ENCODE peak calls at places on chromosomes 5 and 9, in nine cellular contexts. One of them, this sample, is unnamed.

GRCh38 chr9:14563902-14564578 is 129.2 kb downstream of the ZDHHC21 start:
- DNase-seq in lower leg skin: no peak
- DNase-seq in WTC11: no peak
- DNase-seq in GM12864: no peak
- DNase-seq in thoracic aorta: no peak
- DNase-seq in MM.1S: no peak
- DNase-seq in upper lobe of right lung: no peak
- DNase-seq in AG10803: no peak
- DNase-seq in GM23338: no peak
- DNase-seq in this sample: no peak

GRCh38 chr9:108565651-108566378 is 290.0 kb downstream of the ACTL7B start:
- DNase-seq in lower leg skin: no peak
- DNase-seq in WTC11: peak; percentile 31
- DNase-seq in GM12864: peak; percentile 27
- DNase-seq in thoracic aorta: no peak
- DNase-seq in MM.1S: peak; percentile 65
- DNase-seq in upper lobe of right lung: no peak
- DNase-seq in AG10803: peak; percentile 90
- DNase-seq in GM23338: peak; percentile 94
- DNase-seq in this sample: peak; percentile 49

GRCh38 chr9:108562176-108562575 is 293.6 kb downstream of the ACTL7B start:
- DNase-seq in lower leg skin: peak; percentile 83
- DNase-seq in WTC11: no peak
- DNase-seq in GM12864: no peak
- DNase-seq in thoracic aorta: no peak
- DNase-seq in MM.1S: no peak
- DNase-seq in upper lobe of right lung: no peak
- DNase-seq in AG10803: no peak
- DNase-seq in GM23338: no peak
- DNase-seq in this sample: no peak

GRCh38 chr9:93579711-93580516 is 3.5 kb downstream of the PHF2 start:
- DNase-seq in lower leg skin: peak; percentile 82
- DNase-seq in WTC11: no peak
- DNase-seq in GM12864: no peak
- DNase-seq in thoracic aorta: no peak
- DNase-seq in MM.1S: no peak
- DNase-seq in upper lobe of right lung: peak; percentile 58
- DNase-seq in AG10803: no peak
- DNase-seq in GM23338: no peak
- DNase-seq in this sample: no peak

GRCh38 chr5:101271945-101272344 is 368.9 kb upstream of the ST8SIA4 start:
- DNase-seq in lower leg skin: no peak
- DNase-seq in WTC11: no peak
- DNase-seq in GM12864: no peak
- DNase-seq in thoracic aorta: no peak
- DNase-seq in MM.1S: no peak
- DNase-seq in upper lobe of right lung: no peak
- DNase-seq in AG10803: no peak
- DNase-seq in GM23338: no peak
- DNase-seq in this sample: no peak

GRCh38 chr5:125750538-125751186 is 672.5 kb upstream of the GRAMD2B start:
- DNase-seq in lower leg skin: no peak
- DNase-seq in WTC11: no peak
- DNase-seq in GM12864: no peak
- DNase-seq in thoracic aorta: no peak
- DNase-seq in MM.1S: no peak
- DNase-seq in upper lobe of right lung: no peak
- DNase-seq in AG10803: no peak
- DNase-seq in GM23338: no peak
- DNase-seq in this sample: no peak

GRCh38 chr5:125440905-125441304 is 694.5 kb upstream of the ZNF608 start:
- DNase-seq in lower leg skin: no peak
- DNase-seq in WTC11: no peak
- DNase-seq in GM12864: no peak
- DNase-seq in thoracic aorta: no peak
- DNase-seq in MM.1S: peak; percentile 53
- DNase-seq in upper lobe of right lung: no peak
- DNase-seq in AG10803: no peak
- DNase-seq in GM23338: no peak
- DNase-seq in this sample: no peak

GRCh38 chr5:131977212-131977604 is 31.7 kb upstream of the MEIKIN start:
- DNase-seq in lower leg skin: peak; percentile 25
- DNase-seq in WTC11: no peak
- DNase-seq in GM12864: no peak
- DNase-seq in thoracic aorta: no peak
- DNase-seq in MM.1S: no peak
- DNase-seq in upper lobe of right lung: peak; percentile 40
- DNase-seq in AG10803: no peak
- DNase-seq in GM23338: no peak
- DNase-seq in this sample: no peak

GRCh38 chr9:131951905-131952304 is 127.8 kb downstream of the MED27 start:
- DNase-seq in lower leg skin: no peak
- DNase-seq in WTC11: no peak
- DNase-seq in GM12864: no peak
- DNase-seq in thoracic aorta: peak; percentile 20
- DNase-seq in MM.1S: no peak
- DNase-seq in upper lobe of right lung: no peak
- DNase-seq in AG10803: peak; percentile 64
- DNase-seq in GM23338: no peak
- DNase-seq in this sample: no peak

GRCh38 chr9:131959056-131959455 is 120.6 kb downstream of the MED27 start:
- DNase-seq in lower leg skin: no peak
- DNase-seq in WTC11: no peak
- DNase-seq in GM12864: no peak
- DNase-seq in thoracic aorta: no peak
- DNase-seq in MM.1S: no peak
- DNase-seq in upper lobe of right lung: no peak
- DNase-seq in AG10803: no peak
- DNase-seq in GM23338: no peak
- DNase-seq in this sample: no peak

GRCh38 chr9:131951155-131951554 is 128.5 kb downstream of the MED27 start:
- DNase-seq in lower leg skin: no peak
- DNase-seq in WTC11: no peak
- DNase-seq in GM12864: no peak
- DNase-seq in thoracic aorta: no peak
- DNase-seq in MM.1S: no peak
- DNase-seq in upper lobe of right lung: no peak
- DNase-seq in AG10803: no peak
- DNase-seq in GM23338: no peak
- DNase-seq in this sample: no peak

GRCh38 chr9:131950487-131950886 is 129.2 kb downstream of the MED27 start:
- DNase-seq in lower leg skin: no peak
- DNase-seq in WTC11: no peak
- DNase-seq in GM12864: peak; percentile 4
- DNase-seq in thoracic aorta: no peak
- DNase-seq in MM.1S: no peak
- DNase-seq in upper lobe of right lung: no peak
- DNase-seq in AG10803: no peak
- DNase-seq in GM23338: no peak
- DNase-seq in this sample: no peak

DNA sequence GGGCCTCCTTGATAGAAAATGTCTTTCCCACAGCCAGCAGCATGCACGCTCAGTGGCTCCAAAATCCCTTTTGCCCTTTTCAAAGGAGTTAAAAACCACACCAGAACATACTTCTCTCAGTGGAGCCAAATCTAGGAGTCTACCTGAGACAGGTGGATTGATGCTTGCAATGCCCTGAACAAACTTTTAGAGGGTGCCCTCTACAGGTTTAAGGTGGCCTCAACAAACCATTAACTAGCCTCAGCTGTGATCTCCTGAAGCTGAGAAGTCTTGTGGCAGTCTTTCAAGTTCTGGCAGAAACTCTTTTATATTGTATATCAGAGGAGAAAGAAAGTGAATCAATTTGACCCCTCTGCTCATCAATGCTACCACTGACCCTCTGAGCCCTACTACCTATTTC is 125.4 kb downstream of the MED27 start:
- DNase-seq in lower leg skin: no peak
- DNase-seq in WTC11: no peak
- DNase-seq in GM12864: no peak
- DNase-seq in thoracic aorta: no peak
- DNase-seq in MM.1S: peak; percentile 30
- DNase-seq in upper lobe of right lung: no peak
- DNase-seq in AG10803: no peak
- DNase-seq in GM23338: peak; percentile 71
- DNase-seq in this sample: peak; percentile 30
- TF ChIP-seq CTCF in lower leg skin: no peak
- TF ChIP-seq CTCF in WTC11: no peak
- TF ChIP-seq CTCF in GM12864: peak; percentile 47
- TF ChIP-seq CTCF in thoracic aorta: no peak
- TF ChIP-seq CTCF in MM.1S: peak; percentile 52
- TF ChIP-seq CTCF in upper lobe of right lung: no peak
- TF ChIP-seq CTCF in AG10803: no peak
- TF ChIP-seq CTCF in GM23338: peak; percentile 69
- TF ChIP-seq CTCF in this sample: peak; percentile 45

GRCh38 chr9:121730188-121730587 is 78.8 kb downstream of the DAB2IP start:
- DNase-seq in lower leg skin: no peak
- DNase-seq in WTC11: no peak
- DNase-seq in GM12864: no peak
- DNase-seq in thoracic aorta: no peak
- DNase-seq in MM.1S: no peak
- DNase-seq in upper lobe of right lung: no peak
- DNase-seq in AG10803: no peak
- DNase-seq in GM23338: no peak
- DNase-seq in this sample: no peak

GRCh38 chr9:121731919-121732318 is 80.5 kb downstream of the DAB2IP start:
- DNase-seq in lower leg skin: no peak
- DNase-seq in WTC11: no peak
- DNase-seq in GM12864: no peak
- DNase-seq in thoracic aorta: no peak
- DNase-seq in MM.1S: no peak
- DNase-seq in upper lobe of right lung: no peak
- DNase-seq in AG10803: no peak
- DNase-seq in GM23338: no peak
- DNase-seq in this sample: no peak

GRCh38 chr9:121731090-121731489 is 79.7 kb downstream of the DAB2IP start:
- DNase-seq in lower leg skin: no peak
- DNase-seq in WTC11: no peak
- DNase-seq in GM12864: no peak
- DNase-seq in thoracic aorta: no peak
- DNase-seq in MM.1S: no peak
- DNase-seq in upper lobe of right lung: no peak
- DNase-seq in AG10803: no peak
- DNase-seq in GM23338: no peak
- DNase-seq in this sample: no peak

GRCh38 chr9:121728916-121729315 is 77.5 kb downstream of the DAB2IP start:
- DNase-seq in lower leg skin: no peak
- DNase-seq in WTC11: no peak
- DNase-seq in GM12864: no peak
- DNase-seq in thoracic aorta: no peak
- DNase-seq in MM.1S: no peak
- DNase-seq in upper lobe of right lung: no peak
- DNase-seq in AG10803: no peak
- DNase-seq in GM23338: no peak
- DNase-seq in this sample: no peak

DNA sequence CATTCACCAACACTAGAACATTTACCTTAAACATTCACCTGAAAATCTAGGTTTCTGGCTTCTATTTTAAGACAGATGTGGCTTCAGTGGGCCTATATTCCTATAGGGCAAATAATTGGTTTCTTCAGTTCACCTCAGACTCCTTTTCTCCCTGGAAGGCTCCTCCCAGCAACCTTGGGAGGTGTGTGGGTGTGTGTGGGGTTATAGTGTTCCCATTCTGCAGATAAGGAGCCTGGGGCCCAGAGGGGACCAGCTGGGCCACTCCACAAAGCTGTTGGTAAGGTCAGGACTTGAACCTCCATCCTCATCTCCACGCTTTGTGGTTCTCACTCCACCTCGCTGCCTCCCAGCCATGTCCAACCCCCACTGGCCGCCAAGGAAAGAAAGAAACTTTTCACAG is 78.3 kb downstream of the DAB2IP start:
- DNase-seq in lower leg skin: no peak
- DNase-seq in WTC11: no peak
- DNase-seq in GM12864: no peak
- DNase-seq in thoracic aorta: no peak
- DNase-seq in MM.1S: no peak
- DNase-seq in upper lobe of right lung: no peak
- DNase-seq in AG10803: no peak
- DNase-seq in GM23338: no peak
- DNase-seq in this sample: no peak
- TF ChIP-seq CTCF in lower leg skin: no peak
- TF ChIP-seq CTCF in WTC11: no peak
- TF ChIP-seq CTCF in GM12864: no peak
- TF ChIP-seq CTCF in thoracic aorta: no peak
- TF ChIP-seq CTCF in MM.1S: no peak
- TF ChIP-seq CTCF in upper lobe of right lung: no peak
- TF ChIP-seq CTCF in AG10803: no peak
- TF ChIP-seq CTCF in GM23338: no peak
- TF ChIP-seq CTCF in this sample: no peak

GRCh38 chr9:129718647-129719046 is 34.2 kb downstream of the PTGES start:
- DNase-seq in lower leg skin: no peak
- DNase-seq in WTC11: no peak
- DNase-seq in GM12864: no peak
- DNase-seq in thoracic aorta: no peak
- DNase-seq in MM.1S: no peak
- DNase-seq in upper lobe of right lung: no peak
- DNase-seq in AG10803: no peak
- DNase-seq in GM23338: no peak
- DNase-seq in this sample: no peak

GRCh38 chr9:129720181-129720864 is 32.5 kb downstream of the PTGES start:
- DNase-seq in lower leg skin: no peak
- DNase-seq in WTC11: peak; percentile 85
- DNase-seq in GM12864: no peak
- DNase-seq in thoracic aorta: no peak
- DNase-seq in MM.1S: no peak
- DNase-seq in upper lobe of right lung: no peak
- DNase-seq in AG10803: no peak
- DNase-seq in GM23338: peak; percentile 91
- DNase-seq in this sample: no peak

GRCh38 chr9:129719135-129719534 is 33.7 kb downstream of the PTGES start:
- DNase-seq in lower leg skin: no peak
- DNase-seq in WTC11: peak; percentile 83
- DNase-seq in GM12864: no peak
- DNase-seq in thoracic aorta: no peak
- DNase-seq in MM.1S: no peak
- DNase-seq in upper lobe of right lung: no peak
- DNase-seq in AG10803: no peak
- DNase-seq in GM23338: peak; percentile 81
- DNase-seq in this sample: no peak

GRCh38 chr9:129722913-129723312 is 29.9 kb downstream of the PTGES start:
- DNase-seq in lower leg skin: no peak
- DNase-seq in WTC11: no peak
- DNase-seq in GM12864: no peak
- DNase-seq in thoracic aorta: no peak
- DNase-seq in MM.1S: no peak
- DNase-seq in upper lobe of right lung: no peak
- DNase-seq in AG10803: no peak
- DNase-seq in GM23338: no peak
- DNase-seq in this sample: no peak

GRCh38 chr9:129720865-129721545 is 31.8 kb downstream of the PTGES start:
- DNase-seq in lower leg skin: no peak
- DNase-seq in WTC11: no peak
- DNase-seq in GM12864: no peak
- DNase-seq in thoracic aorta: no peak
- DNase-seq in MM.1S: no peak
- DNase-seq in upper lobe of right lung: no peak
- DNase-seq in AG10803: no peak
- DNase-seq in GM23338: peak; percentile 34
- DNase-seq in this sample: no peak
- TF ChIP-seq CTCF in lower leg skin: no peak
- TF ChIP-seq CTCF in WTC11: peak; percentile 33
- TF ChIP-seq CTCF in GM12864: peak; percentile 1
- TF ChIP-seq CTCF in thoracic aorta: no peak
- TF ChIP-seq CTCF in MM.1S: peak; percentile 23
- TF ChIP-seq CTCF in upper lobe of right lung: no peak
- TF ChIP-seq CTCF in AG10803: no peak
- TF ChIP-seq CTCF in GM23338: no peak
- TF ChIP-seq CTCF in this sample: no peak

GRCh38 chr5:140174472-140175366 is at the start of gene CYSTM1:
- DNase-seq in lower leg skin: peak; percentile 99
- DNase-seq in WTC11: peak; percentile 98
- DNase-seq in GM12864: peak; percentile 82
- DNase-seq in thoracic aorta: peak; percentile 79
- DNase-seq in MM.1S: peak; percentile 94
- DNase-seq in upper lobe of right lung: peak; percentile 98
- DNase-seq in AG10803: peak; percentile 89
- DNase-seq in GM23338: peak; percentile 99
- DNase-seq in this sample: peak; percentile 97
- TF ChIP-seq CTCF in lower leg skin: no peak
- TF ChIP-seq CTCF in WTC11: no peak
- TF ChIP-seq CTCF in GM12864: no peak
- TF ChIP-seq CTCF in thoracic aorta: no peak
- TF ChIP-seq CTCF in MM.1S: no peak
- TF ChIP-seq CTCF in upper lobe of right lung: no peak
- TF ChIP-seq CTCF in AG10803: no peak
- TF ChIP-seq CTCF in GM23338: no peak
- TF ChIP-seq CTCF in this sample: no peak

This sample was measured in GM13977.